ENCODE peak calls at places on chromosomes 3 and 15, in nine cellular contexts. D is NCI-H1417; V is sigmoid colon; E is renal cortical epithelial cell; I is NB4; J is DMS153; B is GM12865; N is GM03348; X is activated CD4-positive, alpha-beta T cell treated with anti-CD3 and anti-CD28 coated beads, Interleukin-2, amount 10 ng/mL, durations not matched to agents 7 days and 5 days. A is an unnamed sample.
A peak's percentile ranks its signal among the peaks of the same experiment; 100 is the strongest.

GRCh38 chr3:159804726-159805410 is 183.8 kb upstream of the IL12A start:
- DNase-seq in N (peak; percentile 87), V (peak; percentile 90), D (peak; percentile 74), E (peak; percentile 87), I (peak; percentile 62), X (peak; percentile 47), J (peak; percentile 64), B (peak; percentile 76), A (peak; percentile 31)

GRCh38 chr3:114565201-114565600 is 271.4 kb downstream of the TIGIT start:
- DNase-seq in J (no peak), E (no peak), I (no peak), N (peak; percentile 35), B (no peak), D (no peak), V (peak; percentile 81), X (no peak), A (no peak)

GRCh38 chr3:134406331-134407246 is 32.3 kb upstream of the AMOTL2 start:
- DNase-seq in D (peak; percentile 41), I (no peak), N (peak; percentile 37), V (no peak), X (no peak), B (no peak), E (no peak), J (peak; percentile 79), A (no peak)

GRCh38 chr3:100709840-100710235 is 544 bp downstream of the TFG start:
- DNase-seq in B (peak; percentile 49), E (no peak), N (peak; percentile 61), D (peak; percentile 73), V (peak; percentile 72), I (peak; percentile 54), X (peak; percentile 43), J (no peak), A (peak; percentile 63)

GRCh38 chr15:59738676-59739075 is 49.6 kb upstream of the BNIP2 start:
- DNase-seq in X (no peak), E (no peak), D (peak; percentile 57), I (no peak), B (no peak), N (no peak), J (peak; percentile 46), V (no peak), A (no peak)

GRCh38 chr3:152298393-152299242 is 29.9 kb downstream of the MBNL1 start:
- DNase-seq in D (peak; percentile 80), N (peak; percentile 42), E (peak; percentile 88), X (peak; percentile 47), V (peak; percentile 86), I (peak; percentile 92), J (peak; percentile 79), B (peak; percentile 88), A (peak; percentile 95)

GRCh38 chr3:186110975-186111974 is 2.4 kb upstream of the ETV5 start:
- DNase-seq in N (no peak), B (peak; percentile 32), E (no peak), V (no peak), I (no peak), J (no peak), X (no peak), D (no peak), A (no peak)

GRCh38 chr3:156148946-156149348 is 28.6 kb downstream of the KCNAB1 start:
- DNase-seq in X (no peak), B (no peak), I (peak; percentile 9), N (no peak), V (no peak), E (no peak), J (no peak), D (no peak), A (peak; percentile 30)

GRCh38 chr3:143354342-143354741 is 234.8 kb downstream of the CHST2 start:
- DNase-seq in J (no peak), V (no peak), E (no peak), D (no peak), I (no peak), N (no peak), B (no peak), X (no peak), A (no peak)

GRCh38 chr3:197167546-197167945 is 130.9 kb downstream of the DLG1 start:
- DNase-seq in X (no peak), B (no peak), I (no peak), D (no peak), V (no peak), J (no peak), E (no peak), N (no peak), A (no peak)

GRCh38 chr3:114624676-114625181 is 330.9 kb downstream of the TIGIT start:
- DNase-seq in N (peak; percentile 83), B (no peak), X (no peak), J (peak; percentile 77), I (peak; percentile 6), D (no peak), E (peak; percentile 99), V (peak; percentile 98), A (peak; percentile 7)

GRCh38 chr3:112425858-112426750 is 73.2 kb downstream of the BTLA start:
- DNase-seq in D (no peak), V (no peak), J (no peak), I (no peak), N (no peak), B (peak; percentile 26), X (no peak), E (no peak), A (no peak)

GRCh38 chr3:136546718-136547117 is 205.5 kb downstream of the STAG1 start:
- DNase-seq in X (no peak), V (no peak), J (no peak), E (peak; percentile 56), I (peak; percentile 32), B (peak; percentile 25), N (no peak), D (no peak), A (peak; percentile 19)

GRCh38 chr15:41930221-41930866 is 36.5 kb upstream of the SPTBN5 start:
- DNase-seq in E (peak; percentile 95), D (no peak), X (no peak), J (no peak), B (peak; percentile 13), I (peak; percentile 71), N (peak; percentile 92), V (no peak), A (no peak)

GRCh38 chr15:76327191-76328105 is 9.1 kb upstream of the ISL2 start:
- DNase-seq in B (no peak), J (no peak), V (no peak), I (no peak), X (no peak), N (no peak), E (no peak), D (no peak), A (no peak)

GRCh38 chr3:74613566-74613965 is 893 bp downstream of the CNTN3 start:
- DNase-seq in J (no peak), B (no peak), X (no peak), E (no peak), N (no peak), V (no peak), D (peak; percentile 20), I (no peak), A (no peak)

GRCh38 chr3:98445949-98446406 is 17.0 kb upstream of the OR5K1 start:
- DNase-seq in N (no peak), D (no peak), X (no peak), I (no peak), B (peak; percentile 50), V (no peak), J (no peak), E (no peak), A (no peak)

GRCh38 chr15:64809649-64810498 is 15.6 kb downstream of the PIF1 start:
- DNase-seq in B (peak; percentile 74), E (peak; percentile 36), J (no peak), X (peak; percentile 78), D (peak; percentile 66), N (peak; percentile 92), V (peak; percentile 93), I (peak; percentile 71), A (peak; percentile 81)

GRCh38 chr3:193894121-193894863 is 241.7 kb upstream of the HES1 start:
- DNase-seq in N (no peak), X (no peak), E (peak; percentile 67), B (no peak), I (peak; percentile 73), J (no peak), V (no peak), D (no peak), A (no peak)

GRCh38 chr3:174229916-174230315 is 629.2 kb upstream of the NAALADL2 start:
- DNase-seq in X (no peak), E (no peak), D (no peak), B (no peak), V (no peak), I (no peak), J (no peak), N (peak; percentile 24), A (no peak)

GRCh38 chr15:65343374-65343981 is 34.3 kb downstream of the IGDCC3 start:
- DNase-seq in J (no peak), I (no peak), B (no peak), N (no peak), X (no peak), E (no peak), D (no peak), V (no peak), A (no peak)

GRCh38 chr3:45642731-45643152 is 46.5 kb upstream of the SACM1L start:
- DNase-seq in N (no peak), J (no peak), B (no peak), V (no peak), X (no peak), E (peak; percentile 73), D (peak; percentile 64), I (peak; percentile 38), A (no peak)

GRCh38 chr3:71874618-71875017 is 89.7 kb upstream of the PROK2 start:
- DNase-seq in J (no peak), B (peak; percentile 48), E (no peak), D (no peak), X (no peak), I (no peak), N (no peak), V (no peak), A (no peak)

GRCh38 chr15:100247228-100248225 is 94.2 kb downstream of the ADAMTS17 start:
- DNase-seq in J (no peak), B (no peak), I (no peak), V (no peak), E (no peak), X (no peak), D (no peak), N (no peak), A (no peak)

GRCh38 chr15:100901702-100902435 is 17.3 kb upstream of the LRRK1 start:
- DNase-seq in X (no peak), N (peak; percentile 23), D (no peak), J (no peak), V (peak; percentile 65), B (no peak), I (no peak), E (no peak), A (no peak)

A was measured in erythroblast.